ENCODE peak calls at places on chromosome 2, in seven cellular contexts. One of them, this sample, is unnamed.

GRCh38 chr2:126766295-126766694 is 110.3 kb downstream of the GYPC start:
- DNase-seq in A549: no peak
- DNase-seq in tibial nerve: no peak
- DNase-seq in ovary: no peak
- DNase-seq in HepG2: no peak
- DNase-seq in stomach: no peak
- DNase-seq in transverse colon: no peak
- DNase-seq in this sample: peak; percentile 8

GRCh38 chr2:167140767-167141166 is 252.5 kb downstream of the XIRP2 start:
- DNase-seq in A549: peak; percentile 47
- DNase-seq in ovary: no peak
- DNase-seq in stomach: no peak
- DNase-seq in tibial nerve: peak; percentile 8
- DNase-seq in transverse colon: no peak
- DNase-seq in HepG2: peak; percentile 62
- DNase-seq in this sample: no peak

GRCh38 chr2:96264656-96265348 is 995 bp downstream of the TMEM127 start:
- DNase-seq in stomach: no peak
- DNase-seq in ovary: peak; percentile 22
- DNase-seq in transverse colon: no peak
- DNase-seq in A549: no peak
- DNase-seq in HepG2: peak; percentile 54
- DNase-seq in tibial nerve: no peak
- DNase-seq in this sample: peak; percentile 76

GRCh38 chr2:200443376-200443775 is 66.5 kb downstream of the KCTD18 start:
- DNase-seq in HepG2: no peak
- DNase-seq in tibial nerve: no peak
- DNase-seq in transverse colon: no peak
- DNase-seq in stomach: no peak
- DNase-seq in ovary: no peak
- DNase-seq in A549: no peak
- DNase-seq in this sample: no peak

GRCh38 chr2:28681216-28681981 is 70.2 kb upstream of the PPP1CB start:
- DNase-seq in stomach: no peak
- DNase-seq in transverse colon: no peak
- DNase-seq in ovary: no peak
- DNase-seq in tibial nerve: no peak
- DNase-seq in A549: no peak
- DNase-seq in HepG2: no peak
- DNase-seq in this sample: no peak

GRCh38 chr2:10704034-10704594 is 14.3 kb upstream of the NOL10 start:
- DNase-seq in stomach: no peak
- DNase-seq in HepG2: no peak
- DNase-seq in tibial nerve: no peak
- DNase-seq in transverse colon: no peak
- DNase-seq in A549: no peak
- DNase-seq in ovary: no peak
- DNase-seq in this sample: no peak

GRCh38 chr2:54624611-54625071 is 98.8 kb upstream of the EML6 start:
- DNase-seq in stomach: no peak
- DNase-seq in ovary: no peak
- DNase-seq in HepG2: no peak
- DNase-seq in A549: no peak
- DNase-seq in tibial nerve: no peak
- DNase-seq in transverse colon: no peak
- DNase-seq in this sample: no peak

GRCh38 chr2:119136093-119136492 is 22.5 kb downstream of the C1QL2 start:
- DNase-seq in transverse colon: no peak
- DNase-seq in tibial nerve: no peak
- DNase-seq in A549: peak; percentile 13
- DNase-seq in HepG2: no peak
- DNase-seq in ovary: no peak
- DNase-seq in stomach: no peak
- DNase-seq in this sample: no peak

GRCh38 chr2:127763776-127764175 is 47.2 kb downstream of the WDR33 start:
- DNase-seq in tibial nerve: no peak
- DNase-seq in HepG2: peak; percentile 55
- DNase-seq in ovary: no peak
- DNase-seq in A549: no peak
- DNase-seq in transverse colon: no peak
- DNase-seq in stomach: no peak
- DNase-seq in this sample: no peak

GRCh38 chr2:117918608-117919007 is 95.3 kb downstream of the CCDC93 start:
- DNase-seq in HepG2: no peak
- DNase-seq in ovary: no peak
- DNase-seq in transverse colon: peak; percentile 67
- DNase-seq in A549: no peak
- DNase-seq in stomach: no peak
- DNase-seq in tibial nerve: no peak
- DNase-seq in this sample: no peak

GRCh38 chr2:96815326-96816126 is 542 bp upstream of the CNNM3 start:
- DNase-seq in transverse colon: peak; percentile 26
- DNase-seq in HepG2: peak; percentile 39
- DNase-seq in tibial nerve: peak; percentile 27
- DNase-seq in A549: peak; percentile 38
- DNase-seq in stomach: no peak
- DNase-seq in ovary: no peak
- DNase-seq in this sample: no peak

GRCh38 chr2:38440655-38441054 is 63.6 kb upstream of the ATL2 start:
- DNase-seq in tibial nerve: no peak
- DNase-seq in ovary: no peak
- DNase-seq in transverse colon: no peak
- DNase-seq in A549: no peak
- DNase-seq in stomach: no peak
- DNase-seq in HepG2: no peak
- DNase-seq in this sample: no peak

GRCh38 chr2:65227035-65227470 is 578 bp upstream of the ACTR2 start:
- DNase-seq in A549: peak; percentile 39
- DNase-seq in stomach: no peak
- DNase-seq in ovary: no peak
- DNase-seq in tibial nerve: peak; percentile 5
- DNase-seq in transverse colon: peak; percentile 41
- DNase-seq in HepG2: peak; percentile 18
- DNase-seq in this sample: no peak

GRCh38 chr2:223075301-223076270 is 23.6 kb downstream of the KCNE4 start:
- DNase-seq in tibial nerve: no peak
- DNase-seq in ovary: no peak
- DNase-seq in A549: no peak
- DNase-seq in stomach: no peak
- DNase-seq in HepG2: no peak
- DNase-seq in transverse colon: no peak
- DNase-seq in this sample: no peak

GRCh38 chr2:99480390-99480789 is 9.4 kb downstream of the REV1 start:
- DNase-seq in transverse colon: no peak
- DNase-seq in ovary: no peak
- DNase-seq in stomach: no peak
- DNase-seq in A549: no peak
- DNase-seq in HepG2: no peak
- DNase-seq in tibial nerve: no peak
- DNase-seq in this sample: no peak

GRCh38 chr2:199452200-199452990 is 5.3 kb downstream of the SATB2 start:
- DNase-seq in ovary: no peak
- DNase-seq in tibial nerve: no peak
- DNase-seq in HepG2: no peak
- DNase-seq in A549: no peak
- DNase-seq in stomach: no peak
- DNase-seq in transverse colon: no peak
- DNase-seq in this sample: no peak

GRCh38 chr2:16093639-16094447 is 153.5 kb downstream of the MYCN start:
- DNase-seq in transverse colon: peak; percentile 50
- DNase-seq in A549: no peak
- DNase-seq in stomach: peak; percentile 58
- DNase-seq in ovary: no peak
- DNase-seq in HepG2: peak; percentile 60
- DNase-seq in tibial nerve: no peak
- DNase-seq in this sample: no peak

GRCh38 chr2:9463698-9464034 is 10.7 kb upstream of the IAH1 start:
- DNase-seq in transverse colon: no peak
- DNase-seq in stomach: no peak
- DNase-seq in HepG2: no peak
- DNase-seq in tibial nerve: no peak
- DNase-seq in A549: no peak
- DNase-seq in ovary: no peak
- DNase-seq in this sample: no peak

GRCh38 chr2:101566632-101567228 is 91.8 kb upstream of the RFX8 start:
- DNase-seq in HepG2: peak; percentile 100
- DNase-seq in tibial nerve: no peak
- DNase-seq in ovary: no peak
- DNase-seq in A549: peak; percentile 45
- DNase-seq in stomach: no peak
- DNase-seq in transverse colon: no peak
- DNase-seq in this sample: no peak

GRCh38 chr2:85994421-85994777 is 105.6 kb upstream of the ST3GAL5 start:
- DNase-seq in A549: no peak
- DNase-seq in ovary: peak; percentile 6
- DNase-seq in stomach: no peak
- DNase-seq in transverse colon: no peak
- DNase-seq in HepG2: no peak
- DNase-seq in tibial nerve: no peak
- DNase-seq in this sample: peak; percentile 11

GRCh38 chr2:43898134-43898957 is 59.6 kb downstream of the ABCG8 start:
- DNase-seq in A549: peak; percentile 76
- DNase-seq in stomach: peak; percentile 75
- DNase-seq in ovary: no peak
- DNase-seq in tibial nerve: no peak
- DNase-seq in transverse colon: peak; percentile 43
- DNase-seq in HepG2: peak; percentile 22
- DNase-seq in this sample: no peak

GRCh38 chr2:84851876-84852275 is 29.0 kb downstream of the TRABD2A start:
- DNase-seq in tibial nerve: no peak
- DNase-seq in transverse colon: no peak
- DNase-seq in HepG2: no peak
- DNase-seq in A549: no peak
- DNase-seq in stomach: no peak
- DNase-seq in ovary: no peak
- DNase-seq in this sample: no peak

GRCh38 chr2:121595012-121595891 is 54.0 kb downstream of the CLASP1 start:
- DNase-seq in stomach: no peak
- DNase-seq in A549: no peak
- DNase-seq in HepG2: no peak
- DNase-seq in ovary: no peak
- DNase-seq in tibial nerve: no peak
- DNase-seq in transverse colon: no peak
- DNase-seq in this sample: no peak

GRCh38 chr2:64354857-64355680 is 98.9 kb upstream of the LGALSL start:
- DNase-seq in transverse colon: no peak
- DNase-seq in ovary: no peak
- DNase-seq in HepG2: no peak
- DNase-seq in stomach: no peak
- DNase-seq in A549: peak; percentile 70
- DNase-seq in tibial nerve: no peak
- DNase-seq in this sample: no peak

GRCh38 chr2:27854224-27854623 is 36.0 kb downstream of the RBKS start:
- DNase-seq in HepG2: no peak
- DNase-seq in A549: no peak
- DNase-seq in transverse colon: peak; percentile 17
- DNase-seq in stomach: peak; percentile 33
- DNase-seq in ovary: no peak
- DNase-seq in tibial nerve: no peak
- DNase-seq in this sample: no peak

DNA sequence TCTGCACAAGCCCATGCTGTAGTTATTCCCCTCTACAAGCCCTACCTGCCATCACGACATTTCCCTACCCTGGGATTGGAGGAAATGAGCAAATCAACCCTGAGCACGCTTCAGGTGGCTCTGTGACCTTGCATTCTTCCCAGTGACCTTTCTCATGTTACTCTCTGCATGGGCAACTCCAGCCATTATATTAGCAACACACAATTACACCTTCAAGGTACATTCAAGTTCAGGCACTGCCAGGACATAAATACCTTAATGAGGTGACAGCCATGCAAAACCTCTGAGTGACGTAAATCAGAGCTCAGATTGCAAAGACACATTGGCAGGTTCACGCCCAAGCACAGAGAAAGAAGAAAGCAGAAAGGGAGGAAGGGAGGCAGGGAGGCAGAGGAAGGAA is 68.7 kb upstream of the ALK start:
- DNase-seq in ovary: no peak
- DNase-seq in A549: no peak
- DNase-seq in stomach: no peak
- DNase-seq in tibial nerve: no peak
- DNase-seq in transverse colon: no peak
- DNase-seq in HepG2: no peak
- DNase-seq in this sample: no peak
- TF ChIP-seq EP300 in ovary: no peak
- TF ChIP-seq EP300 in A549: no peak
- TF ChIP-seq EP300 in stomach: no peak
- TF ChIP-seq EP300 in tibial nerve: no peak
- TF ChIP-seq EP300 in transverse colon: no peak
- TF ChIP-seq EP300 in HepG2: no peak
- TF ChIP-seq EP300 in this sample: no peak

GRCh38 chr2:233424028-233424951 is 70.0 kb downstream of the DGKD start:
- DNase-seq in A549: peak; percentile 66
- DNase-seq in ovary: no peak
- DNase-seq in HepG2: no peak
- DNase-seq in stomach: peak; percentile 87
- DNase-seq in tibial nerve: no peak
- DNase-seq in transverse colon: peak; percentile 74
- DNase-seq in this sample: no peak
- H3K9me3 ChIP-seq in A549: peaks cover 10% of the 10 kb centered on the region
- H3K9me3 ChIP-seq in ovary: no peaks in the 10 kb centered on the region
- H3K9me3 ChIP-seq in HepG2: no peaks in the 10 kb centered on the region
- H3K9me3 ChIP-seq in stomach: no peaks in the 10 kb centered on the region
- H3K9me3 ChIP-seq in tibial nerve: no peaks in the 10 kb centered on the region
- H3K9me3 ChIP-seq in transverse colon: no peaks in the 10 kb centered on the region
- H3K9me3 ChIP-seq in this sample: no peaks in the 10 kb centered on the region

GRCh38 chr2:168212866-168213265 is 34.5 kb downstream of the STK39 start:
- DNase-seq in HepG2: no peak
- DNase-seq in transverse colon: no peak
- DNase-seq in A549: no peak
- DNase-seq in tibial nerve: no peak
- DNase-seq in stomach: no peak
- DNase-seq in ovary: no peak
- DNase-seq in this sample: no peak
- TF ChIP-seq EP300 in HepG2: no peak
- TF ChIP-seq EP300 in transverse colon: no peak
- TF ChIP-seq EP300 in A549: no peak
- TF ChIP-seq EP300 in tibial nerve: no peak
- TF ChIP-seq EP300 in stomach: no peak
- TF ChIP-seq EP300 in ovary: no peak
- TF ChIP-seq EP300 in this sample: no peak

DNA sequence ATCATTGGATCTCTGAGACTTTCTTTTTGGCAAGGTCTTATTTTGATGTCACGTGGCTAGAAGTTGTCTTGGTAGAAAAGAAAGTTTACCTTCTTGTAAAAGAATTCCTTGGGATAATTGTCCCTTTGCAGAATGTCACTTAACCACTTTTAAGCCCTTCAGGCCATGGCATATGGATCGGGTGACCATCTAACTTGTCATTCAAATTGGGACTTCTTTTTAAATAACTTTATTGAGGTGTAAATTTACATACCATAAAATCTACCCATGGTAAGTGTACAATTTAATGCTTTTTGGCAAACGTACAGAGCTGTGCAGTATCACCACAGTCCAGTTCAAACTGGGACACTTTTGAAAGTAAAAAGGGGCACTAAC is 24.6 kb downstream of the ARMC9 start:
- DNase-seq in A549: no peak
- DNase-seq in ovary: no peak
- DNase-seq in transverse colon: no peak
- DNase-seq in tibial nerve: no peak
- DNase-seq in stomach: no peak
- DNase-seq in HepG2: no peak
- DNase-seq in this sample: no peak
- H3K9me3 ChIP-seq in A549: no peaks in the 10 kb centered on the region
- H3K9me3 ChIP-seq in ovary: no peaks in the 10 kb centered on the region
- H3K9me3 ChIP-seq in transverse colon: no peaks in the 10 kb centered on the region
- H3K9me3 ChIP-seq in tibial nerve: no peaks in the 10 kb centered on the region
- H3K9me3 ChIP-seq in stomach: no peaks in the 10 kb centered on the region
- H3K9me3 ChIP-seq in HepG2: no peaks in the 10 kb centered on the region
- H3K9me3 ChIP-seq in this sample: no peaks in the 10 kb centered on the region